ENCODE peak calls at places on chromosomes 3 and 15, in six cellular contexts. One of them, this sample, is unnamed.

GRCh38 chr3:76021376-76021775 is 236.0 kb upstream of the ZNF717 start:
- DNase-seq in T1000: no peak
- DNase-seq in NCI-H774: no peak
- DNase-seq in stimulated activated CD8-positive, alpha-beta memory T cell treated with anti-CD3 and anti-CD28 coated beads, Interleukin-7, amount 100 ng/mL, for 4 hours: no peak
- DNase-seq in right cardiac atrium: no peak
- DNase-seq in H9: no peak
- DNase-seq in this sample: no peak

GRCh38 chr3:188170461-188171459 is 16.8 kb downstream of the LPP start:
- DNase-seq in T1000: no peak
- DNase-seq in NCI-H774: no peak
- DNase-seq in stimulated activated CD8-positive, alpha-beta memory T cell treated with anti-CD3 and anti-CD28 coated beads, Interleukin-7, amount 100 ng/mL, for 4 hours: peak; percentile 42
- DNase-seq in right cardiac atrium: no peak
- DNase-seq in H9: no peak
- DNase-seq in this sample: peak; percentile 77

GRCh38 chr3:102036015-102036414 is 186.7 kb downstream of the NFKBIZ start:
- DNase-seq in T1000: no peak
- DNase-seq in NCI-H774: no peak
- DNase-seq in stimulated activated CD8-positive, alpha-beta memory T cell treated with anti-CD3 and anti-CD28 coated beads, Interleukin-7, amount 100 ng/mL, for 4 hours: no peak
- DNase-seq in right cardiac atrium: no peak
- DNase-seq in H9: no peak
- DNase-seq in this sample: no peak

GRCh38 chr15:42031211-42031915 is 10.5 kb upstream of the PLA2G4E start:
- DNase-seq in T1000: no peak
- DNase-seq in NCI-H774: no peak
- DNase-seq in stimulated activated CD8-positive, alpha-beta memory T cell treated with anti-CD3 and anti-CD28 coated beads, Interleukin-7, amount 100 ng/mL, for 4 hours: no peak
- DNase-seq in right cardiac atrium: no peak
- DNase-seq in H9: no peak
- DNase-seq in this sample: no peak

GRCh38 chr3:37536033-37536432 is 325.6 kb upstream of the CTDSPL start:
- DNase-seq in T1000: no peak
- DNase-seq in NCI-H774: no peak
- DNase-seq in stimulated activated CD8-positive, alpha-beta memory T cell treated with anti-CD3 and anti-CD28 coated beads, Interleukin-7, amount 100 ng/mL, for 4 hours: no peak
- DNase-seq in right cardiac atrium: no peak
- DNase-seq in H9: no peak
- DNase-seq in this sample: no peak

GRCh38 chr15:40325188-40325587 is 1.7 kb downstream of the INAFM2 start:
- DNase-seq in T1000: no peak
- DNase-seq in NCI-H774: no peak
- DNase-seq in stimulated activated CD8-positive, alpha-beta memory T cell treated with anti-CD3 and anti-CD28 coated beads, Interleukin-7, amount 100 ng/mL, for 4 hours: no peak
- DNase-seq in right cardiac atrium: no peak
- DNase-seq in H9: no peak
- DNase-seq in this sample: no peak

GRCh38 chr3:139309046-139309660 is 34.7 kb upstream of the MRPS22 start:
- DNase-seq in T1000: no peak
- DNase-seq in NCI-H774: no peak
- DNase-seq in stimulated activated CD8-positive, alpha-beta memory T cell treated with anti-CD3 and anti-CD28 coated beads, Interleukin-7, amount 100 ng/mL, for 4 hours: no peak
- DNase-seq in right cardiac atrium: no peak
- DNase-seq in H9: no peak
- DNase-seq in this sample: no peak

GRCh38 chr3:35291837-35292236 is 347.5 kb upstream of the ARPP21 start:
- DNase-seq in T1000: no peak
- DNase-seq in NCI-H774: no peak
- DNase-seq in stimulated activated CD8-positive, alpha-beta memory T cell treated with anti-CD3 and anti-CD28 coated beads, Interleukin-7, amount 100 ng/mL, for 4 hours: no peak
- DNase-seq in right cardiac atrium: no peak
- DNase-seq in H9: no peak
- DNase-seq in this sample: no peak

GRCh38 chr3:1037631-1038030 is 55.2 kb upstream of the CNTN6 start:
- DNase-seq in T1000: no peak
- DNase-seq in NCI-H774: no peak
- DNase-seq in stimulated activated CD8-positive, alpha-beta memory T cell treated with anti-CD3 and anti-CD28 coated beads, Interleukin-7, amount 100 ng/mL, for 4 hours: no peak
- DNase-seq in right cardiac atrium: no peak
- DNase-seq in H9: no peak
- DNase-seq in this sample: no peak

GRCh38 chr3:100709840-100710235 is 544 bp downstream of the TFG start:
- DNase-seq in T1000: no peak
- DNase-seq in NCI-H774: peak; percentile 20
- DNase-seq in stimulated activated CD8-positive, alpha-beta memory T cell treated with anti-CD3 and anti-CD28 coated beads, Interleukin-7, amount 100 ng/mL, for 4 hours: no peak
- DNase-seq in right cardiac atrium: peak; percentile 77
- DNase-seq in H9: peak; percentile 70
- DNase-seq in this sample: peak; percentile 68

GRCh38 chr15:92091155-92091734 is 237.7 kb downstream of the SLCO3A1 start:
- DNase-seq in T1000: no peak
- DNase-seq in NCI-H774: peak; percentile 14
- DNase-seq in stimulated activated CD8-positive, alpha-beta memory T cell treated with anti-CD3 and anti-CD28 coated beads, Interleukin-7, amount 100 ng/mL, for 4 hours: no peak
- DNase-seq in right cardiac atrium: peak; percentile 76
- DNase-seq in H9: peak; percentile 90
- DNase-seq in this sample: peak; percentile 44

GRCh38 chr3:65851827-65852226 is 186.9 kb downstream of the MAGI1 start:
- DNase-seq in T1000: no peak
- DNase-seq in NCI-H774: no peak
- DNase-seq in stimulated activated CD8-positive, alpha-beta memory T cell treated with anti-CD3 and anti-CD28 coated beads, Interleukin-7, amount 100 ng/mL, for 4 hours: no peak
- DNase-seq in right cardiac atrium: no peak
- DNase-seq in H9: no peak
- DNase-seq in this sample: no peak

GRCh38 chr3:63046580-63046979 is 171.4 kb upstream of the CADPS start:
- DNase-seq in T1000: no peak
- DNase-seq in NCI-H774: no peak
- DNase-seq in stimulated activated CD8-positive, alpha-beta memory T cell treated with anti-CD3 and anti-CD28 coated beads, Interleukin-7, amount 100 ng/mL, for 4 hours: no peak
- DNase-seq in right cardiac atrium: no peak
- DNase-seq in H9: no peak
- DNase-seq in this sample: no peak

GRCh38 chr3:28745436-28745835 is 396.8 kb upstream of the AZI2 start:
- DNase-seq in T1000: no peak
- DNase-seq in NCI-H774: no peak
- DNase-seq in stimulated activated CD8-positive, alpha-beta memory T cell treated with anti-CD3 and anti-CD28 coated beads, Interleukin-7, amount 100 ng/mL, for 4 hours: no peak
- DNase-seq in right cardiac atrium: no peak
- DNase-seq in H9: no peak
- DNase-seq in this sample: no peak

GRCh38 chr3:30894521-30895289 is at the start of gene GADL1:
- DNase-seq in T1000: no peak
- DNase-seq in NCI-H774: no peak
- DNase-seq in stimulated activated CD8-positive, alpha-beta memory T cell treated with anti-CD3 and anti-CD28 coated beads, Interleukin-7, amount 100 ng/mL, for 4 hours: no peak
- DNase-seq in right cardiac atrium: peak; percentile 65
- DNase-seq in H9: peak; percentile 54
- DNase-seq in this sample: peak; percentile 33

GRCh38 chr3:182683335-182684257 is 109.7 kb upstream of the ATP11B start:
- DNase-seq in T1000: no peak
- DNase-seq in NCI-H774: peak; percentile 92
- DNase-seq in stimulated activated CD8-positive, alpha-beta memory T cell treated with anti-CD3 and anti-CD28 coated beads, Interleukin-7, amount 100 ng/mL, for 4 hours: peak; percentile 38
- DNase-seq in right cardiac atrium: no peak
- DNase-seq in H9: peak; percentile 73
- DNase-seq in this sample: peak; percentile 72

GRCh38 chr3:125644036-125645025 is 49.0 kb upstream of the OSBPL11 start:
- DNase-seq in T1000: no peak
- DNase-seq in NCI-H774: no peak
- DNase-seq in stimulated activated CD8-positive, alpha-beta memory T cell treated with anti-CD3 and anti-CD28 coated beads, Interleukin-7, amount 100 ng/mL, for 4 hours: no peak
- DNase-seq in right cardiac atrium: peak; percentile 81
- DNase-seq in H9: no peak
- DNase-seq in this sample: no peak

GRCh38 chr15:63870403-63871209 is 36.9 kb upstream of the HERC1 start:
- DNase-seq in T1000: peak; percentile 66
- DNase-seq in NCI-H774: no peak
- DNase-seq in stimulated activated CD8-positive, alpha-beta memory T cell treated with anti-CD3 and anti-CD28 coated beads, Interleukin-7, amount 100 ng/mL, for 4 hours: no peak
- DNase-seq in right cardiac atrium: peak; percentile 53
- DNase-seq in H9: peak; percentile 76
- DNase-seq in this sample: no peak

GRCh38 chr3:187072582-187072981 is 66.7 kb downstream of the RPL39L start:
- DNase-seq in T1000: no peak
- DNase-seq in NCI-H774: no peak
- DNase-seq in stimulated activated CD8-positive, alpha-beta memory T cell treated with anti-CD3 and anti-CD28 coated beads, Interleukin-7, amount 100 ng/mL, for 4 hours: no peak
- DNase-seq in right cardiac atrium: no peak
- DNase-seq in H9: no peak
- DNase-seq in this sample: no peak

GRCh38 chr3:16076564-16076963 is 97.9 kb upstream of the GALNT15 start:
- DNase-seq in T1000: no peak
- DNase-seq in NCI-H774: no peak
- DNase-seq in stimulated activated CD8-positive, alpha-beta memory T cell treated with anti-CD3 and anti-CD28 coated beads, Interleukin-7, amount 100 ng/mL, for 4 hours: no peak
- DNase-seq in right cardiac atrium: no peak
- DNase-seq in H9: no peak
- DNase-seq in this sample: no peak

GRCh38 chr3:128424508-128425069 is 42.1 kb downstream of the DNAJB8 start:
- DNase-seq in T1000: no peak
- DNase-seq in NCI-H774: no peak
- DNase-seq in stimulated activated CD8-positive, alpha-beta memory T cell treated with anti-CD3 and anti-CD28 coated beads, Interleukin-7, amount 100 ng/mL, for 4 hours: no peak
- DNase-seq in right cardiac atrium: no peak
- DNase-seq in H9: no peak
- DNase-seq in this sample: no peak

GRCh38 chr3:13801361-13802214 is 78.3 kb downstream of the WNT7A start:
- DNase-seq in T1000: no peak
- DNase-seq in NCI-H774: no peak
- DNase-seq in stimulated activated CD8-positive, alpha-beta memory T cell treated with anti-CD3 and anti-CD28 coated beads, Interleukin-7, amount 100 ng/mL, for 4 hours: no peak
- DNase-seq in right cardiac atrium: no peak
- DNase-seq in H9: no peak
- DNase-seq in this sample: no peak

GRCh38 chr3:146521356-146521755 is 23.1 kb downstream of the PLSCR1 start:
- DNase-seq in T1000: no peak
- DNase-seq in NCI-H774: no peak
- DNase-seq in stimulated activated CD8-positive, alpha-beta memory T cell treated with anti-CD3 and anti-CD28 coated beads, Interleukin-7, amount 100 ng/mL, for 4 hours: no peak
- DNase-seq in right cardiac atrium: no peak
- DNase-seq in H9: no peak
- DNase-seq in this sample: no peak

GRCh38 chr3:149077638-149078037 is 8.7 kb downstream of the HLTF start:
- DNase-seq in T1000: no peak
- DNase-seq in NCI-H774: no peak
- DNase-seq in stimulated activated CD8-positive, alpha-beta memory T cell treated with anti-CD3 and anti-CD28 coated beads, Interleukin-7, amount 100 ng/mL, for 4 hours: no peak
- DNase-seq in right cardiac atrium: no peak
- DNase-seq in H9: no peak
- DNase-seq in this sample: no peak

GRCh38 chr15:22922003-22922402 is 58.2 kb downstream of the CYFIP1 start:
- DNase-seq in T1000: no peak
- DNase-seq in NCI-H774: no peak
- DNase-seq in stimulated activated CD8-positive, alpha-beta memory T cell treated with anti-CD3 and anti-CD28 coated beads, Interleukin-7, amount 100 ng/mL, for 4 hours: no peak
- DNase-seq in right cardiac atrium: no peak
- DNase-seq in H9: no peak
- DNase-seq in this sample: no peak

GRCh38 chr15:96331141-96331941 is 841 bp downstream of the NR2F2 start:
- DNase-seq in T1000: no peak
- DNase-seq in NCI-H774: no peak
- DNase-seq in stimulated activated CD8-positive, alpha-beta memory T cell treated with anti-CD3 and anti-CD28 coated beads, Interleukin-7, amount 100 ng/mL, for 4 hours: no peak
- DNase-seq in right cardiac atrium: peak; percentile 76
- DNase-seq in H9: peak; percentile 30
- DNase-seq in this sample: no peak

GRCh38 chr15:67093146-67093874 is 27.9 kb downstream of the SMAD3 start:
- DNase-seq in T1000: no peak
- DNase-seq in NCI-H774: no peak
- DNase-seq in stimulated activated CD8-positive, alpha-beta memory T cell treated with anti-CD3 and anti-CD28 coated beads, Interleukin-7, amount 100 ng/mL, for 4 hours: no peak
- DNase-seq in right cardiac atrium: peak; percentile 65
- DNase-seq in H9: no peak
- DNase-seq in this sample: no peak

GRCh38 chr3:105780114-105780513 is 88.7 kb downstream of the CBLB start:
- DNase-seq in T1000: no peak
- DNase-seq in NCI-H774: no peak
- DNase-seq in stimulated activated CD8-positive, alpha-beta memory T cell treated with anti-CD3 and anti-CD28 coated beads, Interleukin-7, amount 100 ng/mL, for 4 hours: no peak
- DNase-seq in right cardiac atrium: no peak
- DNase-seq in H9: no peak
- DNase-seq in this sample: no peak

GRCh38 chr3:11641316-11641682 is 2.4 kb downstream of the VGLL4 start:
- DNase-seq in T1000: no peak
- DNase-seq in NCI-H774: no peak
- DNase-seq in stimulated activated CD8-positive, alpha-beta memory T cell treated with anti-CD3 and anti-CD28 coated beads, Interleukin-7, amount 100 ng/mL, for 4 hours: no peak
- DNase-seq in right cardiac atrium: no peak
- DNase-seq in H9: no peak
- DNase-seq in this sample: no peak

GRCh38 chr3:52053307-52054304 is 2.8 kb downstream of the DUSP7 start:
- DNase-seq in T1000: no peak
- DNase-seq in NCI-H774: no peak
- DNase-seq in stimulated activated CD8-positive, alpha-beta memory T cell treated with anti-CD3 and anti-CD28 coated beads, Interleukin-7, amount 100 ng/mL, for 4 hours: peak; percentile 33
- DNase-seq in right cardiac atrium: no peak
- DNase-seq in H9: no peak
- DNase-seq in this sample: peak; percentile 72

GRCh38 chr3:122092460-122093165 is 37.5 kb downstream of the CD86 start:
- DNase-seq in T1000: no peak
- DNase-seq in NCI-H774: no peak
- DNase-seq in stimulated activated CD8-positive, alpha-beta memory T cell treated with anti-CD3 and anti-CD28 coated beads, Interleukin-7, amount 100 ng/mL, for 4 hours: no peak
- DNase-seq in right cardiac atrium: peak; percentile 55
- DNase-seq in H9: peak; percentile 41
- DNase-seq in this sample: peak; percentile 81

GRCh38 chr3:168422843-168423242 is 327.1 kb upstream of the GOLIM4 start:
- DNase-seq in T1000: no peak
- DNase-seq in NCI-H774: no peak
- DNase-seq in stimulated activated CD8-positive, alpha-beta memory T cell treated with anti-CD3 and anti-CD28 coated beads, Interleukin-7, amount 100 ng/mL, for 4 hours: no peak
- DNase-seq in right cardiac atrium: no peak
- DNase-seq in H9: no peak
- DNase-seq in this sample: no peak

This sample was measured in activated CD8-positive, alpha-beta T cell treated with anti-CD3 and anti-CD28 coated beads for 36 hours.